ENCODE peak calls at places on chromosomes 4 and X, in ten cellular contexts. X is brain microvascular endothelial cell, M is tibial artery, D is choroid plexus epithelial cell, I is AG04450, U is neural progenitor cell, G is kidney epithelial cell, F is spleen, Z is thoracic aorta, J is heart left ventricle. Q is an unnamed sample.

GRCh38 chr4:48642421-48643144 is 137.5 kb downstream of the FRYL start:
- DNase-seq in X (no peak), M (no peak), D (peak; percentile 67), I (no peak), U (no peak), G (no peak), F (no peak), Z (no peak), J (no peak), Q (no peak)

GRCh38 chrX:154333837-154334271 is 38.3 kb downstream of the TKTL1 start:
- DNase-seq in X (no peak), M (no peak), D (no peak), I (no peak), U (no peak), G (no peak), F (peak; percentile 72), Z (no peak), J (no peak), Q (no peak)

GRCh38 chr4:62344915-62345314 is 1144.8 kb downstream of the ADGRL3 start:
- DNase-seq in X (no peak), M (no peak), D (no peak), I (no peak), U (no peak), G (no peak), F (no peak), Z (no peak), J (no peak), Q (no peak)

GRCh38 chr4:99723555-99724450 is 66.2 kb upstream of the C4orf54 start:
- DNase-seq in X (peak; percentile 53), M (peak; percentile 29), D (peak; percentile 49), I (peak; percentile 63), U (no peak), G (peak; percentile 68), F (no peak), Z (peak; percentile 6), J (peak; percentile 59), Q (peak; percentile 14)

GRCh38 chr4:105350859-105351494 is 122.9 kb downstream of the PPA2 start:
- DNase-seq in X (no peak), M (no peak), D (no peak), I (peak; percentile 44), U (no peak), G (no peak), F (no peak), Z (no peak), J (no peak), Q (no peak)

GRCh38 chr4:76001760-76002159 is 5.5 kb downstream of the CXCL9 start:
- DNase-seq in X (no peak), M (no peak), D (no peak), I (no peak), U (no peak), G (no peak), F (no peak), Z (no peak), J (no peak), Q (no peak)

GRCh38 chr4:6221851-6222760 is 21.8 kb upstream of the JAKMIP1 start:
- DNase-seq in X (no peak), M (peak; percentile 16), D (peak; percentile 13), I (no peak), U (peak; percentile 92), G (no peak), F (peak; percentile 73), Z (no peak), J (no peak), Q (no peak)

GRCh38 chrX:68867458-68868166 is 38.8 kb downstream of the EFNB1 start:
- DNase-seq in X (no peak), M (no peak), D (peak; percentile 34), I (no peak), U (no peak), G (no peak), F (no peak), Z (no peak), J (no peak), Q (no peak)

GRCh38 chr4:80202190-80202711 is 4.9 kb downstream of the PRDM8 start:
- DNase-seq in X (peak; percentile 55), M (peak; percentile 77), D (peak; percentile 70), I (no peak), U (peak; percentile 88), G (no peak), F (peak; percentile 97), Z (no peak), J (peak; percentile 86), Q (no peak)

GRCh38 chr4:155608231-155608885 is 58.3 kb upstream of the GUCY1A1 start:
- DNase-seq in X (peak; percentile 18), M (no peak), D (peak; percentile 70), I (no peak), U (no peak), G (peak; percentile 18), F (no peak), Z (no peak), J (no peak), Q (no peak)

DNA sequence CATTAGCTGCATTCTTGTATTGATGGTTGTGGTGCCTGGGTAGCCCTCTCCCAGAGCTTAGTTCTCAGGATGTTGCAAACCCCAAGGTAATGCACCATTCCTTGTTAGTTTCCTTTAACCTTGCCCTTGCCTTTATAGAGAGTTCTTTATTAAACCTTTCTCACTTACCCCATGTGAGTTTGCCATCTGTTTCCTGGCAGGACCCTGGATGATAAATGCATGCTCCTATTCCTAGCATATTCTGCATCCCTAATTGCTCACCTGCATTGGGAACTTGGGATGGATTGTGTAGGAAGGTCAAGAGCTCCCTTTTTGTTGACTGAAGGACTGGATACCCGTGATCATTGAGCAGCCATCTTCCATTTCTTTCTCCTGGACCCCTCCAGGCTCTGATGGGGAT is 59.9 kb upstream of the AP1S2 start:
- DNase-seq in X (no peak), M (no peak), D (no peak), I (no peak), U (no peak), G (no peak), F (no peak), Z (no peak), J (no peak), Q (no peak)
- TF ChIP-seq CTCF in X (no peak), M (no peak), D (no peak), I (no peak), U (no peak), G (no peak), F (no peak), Z (no peak), J (no peak), Q (no peak)

DNA sequence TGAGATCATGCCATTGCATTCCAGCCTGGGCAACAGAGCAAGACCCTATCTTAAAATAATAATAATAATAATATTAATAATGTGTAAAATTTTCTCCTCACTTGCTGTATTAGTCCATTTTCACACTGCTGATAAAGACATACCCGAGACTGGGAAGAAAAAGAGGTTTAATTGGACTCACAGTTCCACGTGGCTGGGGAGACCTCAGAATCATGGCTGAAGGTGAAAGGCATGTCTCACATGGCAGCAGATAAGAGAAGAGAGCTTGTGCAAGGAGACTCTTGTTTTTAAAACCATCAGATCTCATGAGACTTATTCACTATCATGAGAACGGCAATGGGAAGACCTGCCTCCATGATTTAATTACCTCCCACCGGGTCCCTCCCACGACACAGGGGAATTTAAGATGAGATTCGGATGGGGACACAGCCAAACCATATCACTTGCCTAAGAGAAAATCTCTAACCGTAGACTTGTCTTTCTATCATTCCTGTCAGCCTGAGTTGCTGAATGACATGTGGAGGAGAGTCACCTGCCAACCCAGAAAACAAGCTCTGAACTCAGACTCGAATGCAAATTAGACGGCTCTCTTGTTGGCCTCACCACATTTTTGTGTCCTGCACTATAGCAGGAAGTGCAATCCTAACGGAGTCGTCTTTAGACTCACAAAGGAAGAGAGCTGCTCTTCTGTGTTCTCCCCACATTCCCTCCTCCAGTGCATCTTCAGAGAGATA is 51.9 kb upstream of the DCTD start:
- DNase-seq in X (no peak), M (no peak), D (no peak), I (no peak), U (no peak), G (no peak), F (no peak), Z (no peak), J (no peak), Q (no peak)
- H3K4me3 ChIP-seq in X (no peak overlapping the region), M (no peak overlapping the region), D (no peak overlapping the region), I (no peak overlapping the region), U (no peak overlapping the region), G (no peak overlapping the region), F (no peak overlapping the region), Z (no peak overlapping the region), J (no peak overlapping the region), Q (no peak overlapping the region)

DNA sequence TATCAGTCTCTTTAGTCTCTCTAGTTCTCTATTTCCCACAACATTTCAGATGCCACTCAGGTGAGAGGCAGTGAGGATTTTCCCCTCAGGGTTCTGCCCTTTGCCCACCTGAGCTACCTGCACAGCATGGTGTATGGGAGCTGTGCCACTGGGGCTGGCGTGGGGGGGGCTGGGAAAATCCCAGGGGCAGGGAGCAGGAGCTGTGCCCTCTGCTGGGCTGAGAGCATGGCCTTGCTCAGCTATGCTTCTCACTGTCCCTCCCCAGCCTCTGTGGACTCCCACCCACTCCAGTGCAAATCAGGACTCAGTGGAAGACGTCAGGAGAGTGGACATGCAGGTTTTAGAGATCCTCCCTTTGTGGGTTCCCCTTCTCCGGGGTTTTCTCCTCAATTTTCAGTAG is 57.2 kb downstream of the TRMT44 start:
- DNase-seq in X (no peak), M (no peak), D (no peak), I (no peak), U (no peak), G (no peak), F (no peak), Z (no peak), J (no peak), Q (no peak)
- TF ChIP-seq CTCF in X (no peak), M (no peak), D (no peak), I (no peak), U (no peak), G (no peak), F (no peak), Z (no peak), J (no peak), Q (no peak)

GRCh38 chrX:65600106-65600505 is 65.5 kb upstream of the LAS1L start:
- DNase-seq in X (no peak), M (no peak), D (no peak), I (no peak), U (no peak), G (no peak), F (no peak), Z (no peak), J (no peak), Q (no peak)

GRCh38 chrX:65596270-65596669 is 61.7 kb upstream of the LAS1L start:
- DNase-seq in X (peak; percentile 22), M (peak; percentile 28), D (peak; percentile 57), I (no peak), U (no peak), G (no peak), F (no peak), Z (no peak), J (no peak), Q (no peak)

GRCh38 chrX:65598559-65599147 is 64.1 kb upstream of the LAS1L start:
- DNase-seq in X (no peak), M (no peak), D (no peak), I (no peak), U (no peak), G (no peak), F (no peak), Z (no peak), J (no peak), Q (no peak)

GRCh38 chrX:65601530-65602281 is 65.7 kb upstream of the MSN start:
- DNase-seq in X (peak; percentile 87), M (peak; percentile 88), D (peak; percentile 91), I (peak; percentile 20), U (no peak), G (no peak), F (peak; percentile 87), Z (peak; percentile 67), J (peak; percentile 85), Q (peak; percentile 49)

DNA sequence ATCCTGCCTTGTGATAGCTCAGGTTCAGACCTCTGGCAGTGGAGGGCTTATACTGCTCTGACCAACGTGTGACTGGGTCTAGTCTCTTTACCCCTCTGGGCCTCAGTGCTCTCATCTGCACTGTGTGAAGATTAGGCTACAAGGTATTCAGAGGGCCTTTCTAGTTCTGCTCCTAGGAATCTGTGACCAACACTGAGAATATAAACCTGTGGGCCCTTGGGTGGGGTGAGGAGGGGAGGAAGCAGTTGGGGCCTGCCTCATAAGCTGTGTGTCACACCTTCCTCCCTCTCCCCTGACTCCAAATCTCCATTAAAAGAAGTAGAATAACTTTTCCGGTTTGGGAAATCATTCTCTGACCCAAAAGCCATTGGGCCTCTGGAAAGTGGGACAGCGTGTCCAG is 66.3 kb upstream of the MSN start:
- DNase-seq in X (no peak), M (no peak), D (no peak), I (no peak), U (no peak), G (no peak), F (no peak), Z (no peak), J (no peak), Q (no peak)
- H3K4me3 ChIP-seq in X (no peak overlapping the region), M (no peak overlapping the region), D (no peak overlapping the region), I (no peak overlapping the region), U (no peak overlapping the region), G (no peak overlapping the region), F (no peak overlapping the region), Z (no peak overlapping the region), J (no peak overlapping the region), Q (no peak overlapping the region)

Q was measured in HFF-Myc.